ENCODE peak calls at places on chromosomes 13 and 19, in seven cellular contexts. K is IMR-90, B is mesendoderm, C is H9, I is neuronal stem cell, E is mesenchymal stem cell, V is trophoblast cell. P is an unnamed sample.

GRCh38 chr13:32491028-32491427 is 47.6 kb downstream of the N4BP2L2 start:
- DNase-seq in V (no peak), K (no peak), C (no peak), E (no peak), I (no peak), B (no peak), P (no peak)

GRCh38 chr13:51997641-51998330 is 13.5 kb downstream of the ATP7B start:
- DNase-seq in K (no peak), E (no peak), B (peak), I (no peak), V (peak), C (peak), P (no peak)

GRCh38 chr19:49344516-49345423 is 9.6 kb downstream of the CD37 start:
- DNase-seq in K (no peak), I (no peak), V (no peak), E (no peak), C (no peak), B (peak), P (no peak)

GRCh38 chr13:46168341-46168740 is 13.6 kb downstream of the LCP1 start:
- DNase-seq in E (peak), B (no peak), V (peak), C (no peak), I (no peak), K (no peak), P (no peak)

GRCh38 chr19:51440846-51441409 is 17.3 kb downstream of the SIGLEC8 start:
- DNase-seq in E (no peak), I (no peak), K (no peak), C (no peak), V (no peak), B (no peak), P (no peak)

GRCh38 chr19:48398329-48399235 is 5.1 kb downstream of the GRIN2D start:
- DNase-seq in C (peak), B (peak), V (peak), K (peak), E (peak), I (peak), P (peak)

GRCh38 chr13:23921451-23921888 is 24.2 kb upstream of the C1QTNF9B start:
- DNase-seq in C (peak), E (peak), I (peak), V (peak), K (peak), B (peak), P (no peak)

GRCh38 chr13:77429320-77430142 is 102.6 kb upstream of the MYCBP2 start:
- DNase-seq in V (no peak), I (no peak), K (no peak), E (no peak), C (no peak), B (no peak), P (no peak)

GRCh38 chr19:10228925-10229324 is 2.2 kb downstream of the S1PR2 start:
- DNase-seq in K (peak), I (no peak), E (peak), V (peak), B (peak), C (peak), P (no peak)

GRCh38 chr13:77698211-77699058 is 948 bp downstream of the SLAIN1 start:
- DNase-seq in C (peak), K (no peak), B (peak), V (peak), E (peak), I (peak), P (peak)

GRCh38 chr19:40302224-40303011 is 17.3 kb upstream of the AKT2 start:
- DNase-seq in I (no peak), E (no peak), B (no peak), C (no peak), K (no peak), V (no peak), P (no peak)

GRCh38 chr19:21585491-21585890 is 80.1 kb downstream of the ZNF429 start:
- DNase-seq in C (no peak), K (no peak), V (no peak), I (no peak), B (no peak), E (no peak), P (no peak)

GRCh38 chr19:38642176-38642575 is 5.3 kb upstream of the ACTN4 start:
- DNase-seq in C (no peak), I (no peak), K (no peak), V (no peak), E (no peak), B (no peak), P (no peak)
- H4K8ac ChIP-seq in C (no peak), I (no peak), K (no peak), V (no peak), E (no peak), B (no peak), P (no peak)

DNA sequence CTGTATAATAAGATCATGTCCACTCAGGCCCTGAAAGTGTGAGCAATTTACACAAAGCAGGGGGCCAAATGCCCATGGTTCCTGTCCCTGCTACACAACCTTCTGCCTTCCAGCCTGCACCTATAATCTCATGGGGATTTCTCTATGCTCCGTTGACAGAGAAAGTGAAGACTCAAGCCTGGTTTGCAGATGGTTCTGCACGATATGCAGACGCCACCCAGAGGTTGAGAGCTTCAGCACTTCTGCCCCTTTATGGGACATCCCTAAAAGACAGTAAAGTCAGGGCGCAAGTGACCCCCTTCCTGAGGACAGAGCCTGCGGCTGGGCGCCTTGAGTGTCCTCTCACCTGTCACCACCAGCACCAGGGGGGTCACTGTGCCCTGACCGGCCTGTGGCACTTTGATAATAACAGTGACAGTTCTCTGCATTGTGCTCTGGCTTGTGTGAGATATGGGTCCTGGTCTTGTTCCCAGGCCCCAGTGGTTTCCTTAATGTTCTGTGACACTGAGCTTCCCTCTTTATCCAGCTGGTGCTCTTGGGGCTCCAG is 15.1 kb downstream of the LILRA5 start:
- DNase-seq in V (no peak), E (no peak), I (no peak), K (no peak), B (peak), C (no peak), P (no peak)
- H4K8ac ChIP-seq in V (no peak), E (no peak), I (no peak), K (no peak), B (no peak), C (no peak), P (no peak)

DNA sequence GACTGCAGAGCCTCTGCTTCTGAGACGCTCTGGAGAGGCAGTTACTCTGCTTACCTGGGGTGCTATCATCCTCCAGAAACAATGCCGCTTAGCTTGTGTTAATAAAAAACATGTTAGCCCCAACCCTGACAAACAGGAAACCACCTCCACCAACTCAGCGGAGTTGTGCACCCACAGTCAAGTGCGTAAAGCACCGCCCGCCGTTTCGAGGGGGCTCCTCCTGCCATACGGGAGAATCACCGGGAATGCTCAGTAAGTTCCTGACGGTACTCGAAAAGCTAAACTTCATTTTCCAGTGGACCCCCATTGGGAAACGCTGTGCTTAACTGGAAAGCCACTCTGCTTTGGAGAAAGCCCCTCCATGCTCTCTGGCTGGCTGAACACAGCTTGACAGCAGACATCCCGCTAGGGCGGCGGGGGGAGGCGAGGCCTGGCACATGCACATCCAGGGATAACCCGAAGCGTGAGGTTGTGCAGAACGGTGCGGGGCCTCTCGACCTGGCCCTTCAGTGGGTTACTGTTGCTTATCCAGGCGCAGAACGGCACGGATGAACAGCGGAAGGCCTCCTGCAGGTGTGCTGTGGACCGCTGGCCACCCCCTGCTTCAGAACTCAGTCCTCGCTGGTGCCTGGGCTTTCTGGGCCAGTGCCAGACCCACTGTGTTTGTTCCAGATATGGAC is 17.1 kb downstream of the GAS6 start:
- DNase-seq in K (no peak), B (no peak), C (peak), I (no peak), V (no peak), E (no peak), P (no peak)
- H4K8ac ChIP-seq in K (no peak), B (no peak), C (no peak), I (no peak), V (no peak), E (no peak), P (no peak)

GRCh38 chr19:7919681-7920519 is at the start of gene SNAPC2:
- DNase-seq in I (peak), B (peak), C (peak), V (peak), E (peak), K (peak), P (peak)

GRCh38 chr19:7920520-7921301 is 573 bp downstream of the SNAPC2 start:
- DNase-seq in V (peak), K (peak), B (peak), C (peak), E (peak), I (peak), P (peak)

GRCh38 chr19:7921955-7922840 is 2.1 kb downstream of the SNAPC2 start:
- DNase-seq in C (no peak), K (no peak), I (no peak), B (no peak), E (no peak), V (no peak), P (no peak)

GRCh38 chr19:7922841-7923205 is 2.7 kb downstream of the SNAPC2 start:
- DNase-seq in V (no peak), I (no peak), B (no peak), K (no peak), E (no peak), C (no peak), P (no peak)

GRCh38 chr19:7921302-7921954 is 1.3 kb downstream of the SNAPC2 start:
- DNase-seq in I (no peak), E (no peak), V (peak), K (no peak), B (no peak), C (no peak), P (no peak)
- H4K8ac ChIP-seq in I (no peak), E (no peak), V (no peak), K (peak), B (no peak), C (no peak), P (peak)

DNA sequence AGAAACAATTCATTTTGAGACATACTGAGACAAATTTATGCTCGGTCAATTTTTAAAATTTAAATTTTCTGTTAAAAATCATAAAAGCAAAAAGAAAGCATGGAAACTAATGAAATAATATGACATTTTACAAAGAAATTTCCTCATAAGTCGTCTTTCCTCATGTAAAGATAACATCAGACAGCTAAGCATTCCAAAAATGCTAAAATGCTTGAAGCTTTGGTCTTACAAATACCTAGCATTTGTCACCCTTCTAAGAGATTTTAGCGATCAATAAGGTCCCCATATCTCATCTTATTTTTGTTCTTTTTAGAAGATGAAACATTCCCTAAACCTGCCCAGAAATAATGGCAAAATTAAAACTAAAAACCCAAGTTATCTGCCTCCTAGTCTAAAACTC is 68.5 kb upstream of the FREM2 start:
- DNase-seq in B (peak), E (no peak), C (no peak), K (no peak), V (peak), I (no peak), P (no peak)
- H4K8ac ChIP-seq in B (no peak), E (no peak), C (no peak), K (no peak), V (no peak), I (no peak), P (no peak)